ENCODE peak calls at places on chromosomes 5 and 9, in nine cellular contexts. R is HCT116, P is AG09319, K is IMR-90, N is OCI-LY7, J is fibroblast of the aortic adventitia, Y is breast epithelium, F is psoas muscle, V is brain microvascular endothelial cell. A is an unnamed sample.

GRCh38 chr9:36149197-36149596 is 12.7 kb downstream of the GLIPR2 start:
- DNase-seq in R (no peak), N (no peak), P (no peak), F (peak), K (peak), J (peak), Y (no peak), V (peak), A (peak)

GRCh38 chr9:104093162-104093561 is 947 bp upstream of the SMC2 start:
- DNase-seq in K (peak), F (no peak), J (peak), P (no peak), V (peak), R (no peak), Y (no peak), N (peak), A (no peak)

GRCh38 chr9:18855636-18856035 is 177.4 kb downstream of the SAXO1 start:
- DNase-seq in V (no peak), K (no peak), R (no peak), J (peak), F (no peak), P (no peak), Y (no peak), N (no peak), A (no peak)

GRCh38 chr9:69027355-69028097 is 8.0 kb upstream of the FXN start:
- DNase-seq in K (peak), Y (no peak), V (peak), P (no peak), N (peak), R (peak), J (peak), F (no peak), A (no peak)

GRCh38 chr5:138315751-138316278 is 15.8 kb downstream of the CDC25C start:
- DNase-seq in V (no peak), K (no peak), P (no peak), Y (no peak), J (no peak), N (no peak), F (no peak), R (no peak), A (no peak)

GRCh38 chr5:174533771-174534221 is 190.6 kb upstream of the MSX2 start:
- DNase-seq in K (peak), V (peak), R (peak), Y (no peak), F (no peak), J (peak), P (peak), N (no peak), A (no peak)

GRCh38 chr5:17305964-17306725 is 88.7 kb downstream of the BASP1 start:
- DNase-seq in N (no peak), R (no peak), K (peak), Y (peak), P (no peak), J (peak), V (peak), F (no peak), A (no peak)

GRCh38 chr5:109034276-109034675 is 286.6 kb downstream of the FER start:
- DNase-seq in P (no peak), N (no peak), F (no peak), K (no peak), J (no peak), V (no peak), R (no peak), Y (no peak), A (no peak)

GRCh38 chr5:96280946-96281393 is 152.1 kb downstream of the PCSK1 start:
- DNase-seq in F (no peak), V (no peak), J (peak), K (no peak), P (no peak), Y (no peak), R (no peak), N (no peak), A (no peak)

GRCh38 chr5:122300374-122300773 is 11.7 kb upstream of the SNCAIP start:
- DNase-seq in J (no peak), Y (no peak), K (no peak), F (no peak), V (no peak), P (no peak), N (peak), R (no peak), A (no peak)

GRCh38 chr9:16964228-16964627 is 93.8 kb upstream of the BNC2 start:
- DNase-seq in Y (no peak), F (no peak), P (peak), R (peak), N (no peak), J (peak), V (peak), K (peak), A (no peak)

GRCh38 chr9:95725045-95725444 is 150.4 kb upstream of the ERCC6L2 start:
- DNase-seq in P (no peak), R (no peak), N (no peak), F (no peak), K (no peak), Y (no peak), V (no peak), J (no peak), A (no peak)

GRCh38 chr9:128062856-128063831 is 4.0 kb downstream of the NAIF1 start:
- DNase-seq in J (no peak), Y (no peak), V (no peak), N (no peak), P (no peak), K (no peak), F (no peak), R (no peak), A (no peak)

GRCh38 chr5:164191240-164191639 is 685.8 kb downstream of the MAT2B start:
- DNase-seq in V (no peak), J (peak), Y (no peak), F (no peak), R (no peak), P (no peak), K (peak), N (no peak), A (no peak)

GRCh38 chr9:120921751-120922181 is 4.8 kb downstream of the TRAF1 start:
- DNase-seq in N (peak), R (no peak), K (no peak), P (no peak), J (peak), F (no peak), V (no peak), Y (no peak), A (no peak)

GRCh38 chr9:85332487-85332886 is 409.3 kb downstream of the AGTPBP1 start:
- DNase-seq in P (no peak), Y (no peak), J (no peak), V (no peak), F (no peak), R (peak), K (no peak), N (peak), A (no peak)

GRCh38 chr9:26746357-26747072 is 146.1 kb downstream of the CAAP1 start:
- DNase-seq in N (no peak), P (no peak), K (peak), F (no peak), V (peak), R (peak), J (peak), Y (no peak), A (no peak)

GRCh38 chr9:13717356-13718057 is 438.0 kb upstream of the MPDZ start:
- DNase-seq in J (peak), K (peak), V (peak), P (no peak), F (no peak), Y (no peak), N (no peak), R (no peak), A (no peak)

GRCh38 chr9:80400624-80401230 is 829.0 kb downstream of the TLE4 start:
- DNase-seq in J (no peak), R (no peak), N (no peak), P (no peak), F (no peak), K (no peak), V (no peak), Y (no peak), A (no peak)

GRCh38 chr5:87122171-87122977 is 145.3 kb upstream of the RASA1 start:
- DNase-seq in N (no peak), P (no peak), R (no peak), K (no peak), J (no peak), Y (no peak), V (no peak), F (no peak), A (no peak)

GRCh38 chr9:111661802-111662491 is 542 bp downstream of the GNG10 start:
- DNase-seq in F (peak), R (no peak), P (no peak), K (peak), V (no peak), Y (no peak), N (peak), J (peak), A (no peak)

GRCh38 chr9:80090317-80090716 is 518.6 kb downstream of the TLE4 start:
- DNase-seq in P (no peak), R (no peak), Y (no peak), F (no peak), V (no peak), N (no peak), J (no peak), K (no peak), A (no peak)

GRCh38 chr5:140114341-140115185 is 654 bp downstream of the PURA start:
- DNase-seq in K (peak), V (peak), P (no peak), F (peak), J (peak), Y (peak), N (peak), R (no peak), A (peak)

GRCh38 chr5:65856520-65856919 is 69.9 kb upstream of the ERBIN start:
- DNase-seq in N (no peak), V (no peak), J (no peak), Y (no peak), K (no peak), P (no peak), F (no peak), R (no peak), A (no peak)

GRCh38 chr5:91182763-91183162 is 200.4 kb downstream of the ARRDC3 start:
- DNase-seq in F (peak), J (peak), Y (no peak), R (no peak), P (no peak), K (no peak), N (peak), V (no peak), A (no peak)

GRCh38 chr5:172477466-172477865 is 23.1 kb upstream of the SH3PXD2B start:
- DNase-seq in F (no peak), V (no peak), J (peak), P (no peak), R (no peak), N (no peak), Y (no peak), K (no peak), A (no peak)

GRCh38 chr9:93683331-93684134 is 107.1 kb downstream of the PHF2 start:
- DNase-seq in J (no peak), V (no peak), F (no peak), R (no peak), N (no peak), K (no peak), Y (peak), P (no peak), A (no peak)

GRCh38 chr5:169798906-169799660 is 162.0 kb downstream of the DOCK2 start:
- DNase-seq in F (no peak), P (no peak), R (no peak), Y (no peak), V (no peak), K (no peak), N (no peak), J (no peak), A (no peak)

GRCh38 chr9:86096382-86096781 is 3.0 kb downstream of the GOLM1 start:
- DNase-seq in K (peak), Y (no peak), R (no peak), N (no peak), F (no peak), J (peak), P (no peak), V (peak), A (no peak)

GRCh38 chr9:136009516-136009915 is 48.3 kb upstream of the UBAC1 start:
- DNase-seq in V (no peak), F (peak), N (no peak), Y (no peak), K (no peak), P (no peak), R (no peak), J (no peak), A (no peak)

GRCh38 chr9:128550770-128551651 is 1.4 kb upstream of the SPTAN1 start:
- DNase-seq in F (peak), P (no peak), J (peak), N (no peak), V (no peak), Y (no peak), R (no peak), K (peak), A (no peak)

GRCh38 chr5:96527826-96528225 is 94.8 kb upstream of the PCSK1 start:
- DNase-seq in Y (no peak), N (no peak), R (no peak), J (no peak), K (no peak), F (no peak), P (no peak), V (no peak), A (no peak)

GRCh38 chr9:99431103-99431502 is 209.0 kb downstream of the SEC61B start:
- DNase-seq in N (no peak), F (no peak), J (peak), R (no peak), K (peak), P (no peak), Y (no peak), V (peak), A (no peak)

GRCh38 chr9:20884985-20885593 is 146.4 kb downstream of the HACD4 start:
- DNase-seq in K (peak), J (peak), N (peak), F (peak), P (peak), Y (peak), R (peak), V (peak), A (no peak)

GRCh38 chr9:90801507-90802289 is at the start of gene SYK:
- DNase-seq in R (no peak), F (peak), N (peak), Y (peak), V (no peak), P (no peak), K (no peak), J (no peak), A (no peak)

GRCh38 chr5:103469288-103470065 is 93.1 kb downstream of the NUDT12 start:
- DNase-seq in F (no peak), J (no peak), K (peak), P (no peak), V (no peak), R (no peak), N (no peak), Y (no peak), A (no peak)

GRCh38 chr5:122156724-122157325 is 27.5 kb downstream of the ZNF474 start:
- DNase-seq in Y (no peak), N (peak), J (peak), K (peak), F (no peak), V (peak), R (peak), P (no peak), A (no peak)

GRCh38 chr5:58366461-58366860 is 93.4 kb downstream of the PLK2 start:
- DNase-seq in J (peak), P (no peak), N (no peak), R (no peak), K (peak), F (no peak), V (peak), Y (no peak), A (no peak)

DNA sequence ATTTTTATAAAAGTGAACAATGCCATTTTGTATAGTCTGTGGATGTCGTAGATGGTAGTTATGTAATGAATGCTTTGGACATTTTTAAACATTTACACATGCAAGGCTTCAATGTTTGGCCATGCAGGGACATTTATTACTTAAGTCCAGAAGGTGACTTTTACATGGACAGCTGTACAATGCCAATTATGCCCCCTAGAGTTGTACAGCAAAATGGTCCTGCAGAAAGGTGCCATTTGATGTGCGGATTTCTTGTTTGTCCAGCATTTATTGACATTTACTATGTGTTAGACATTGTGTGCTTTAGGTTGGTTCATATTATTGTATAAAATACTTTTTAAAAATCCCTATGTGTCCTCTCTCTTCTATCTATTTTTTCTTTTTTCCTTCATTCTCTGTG is 22.5 kb upstream of the COMMD10 start:
- DNase-seq in K (no peak), V (no peak), F (no peak), P (no peak), N (no peak), Y (no peak), R (no peak), J (no peak), A (no peak)
- TF ChIP-seq CTCF in K (peak), V (no peak), F (no peak), P (no peak), N (peak), Y (no peak), R (peak), J (no peak), A (no peak)

GRCh38 chr9:72364679-72365524 is at the start of gene ZFAND5:
- DNase-seq in R (peak), V (peak), F (peak), N (peak), Y (peak), K (peak), P (peak), J (peak), A (peak)
- TF ChIP-seq CTCF in R (no peak), V (no peak), F (no peak), N (no peak), Y (peak), K (peak), P (no peak), J (no peak), A (no peak)

GRCh38 chr5:149764086-149764485 is 34.0 kb downstream of the PPARGC1B start:
- DNase-seq in P (no peak), V (no peak), F (no peak), N (no peak), J (no peak), Y (no peak), R (no peak), K (no peak), A (no peak)

GRCh38 chr5:149767278-149767550 is 37.1 kb downstream of the PPARGC1B start:
- DNase-seq in V (no peak), Y (no peak), N (no peak), J (no peak), K (no peak), R (no peak), F (no peak), P (no peak), A (no peak)

GRCh38 chr5:149766460-149767277 is 36.6 kb downstream of the PPARGC1B start:
- DNase-seq in F (no peak), V (no peak), N (no peak), P (no peak), J (no peak), K (no peak), Y (no peak), R (no peak), A (no peak)

GRCh38 chr5:149762958-149763630 is 33.0 kb downstream of the PPARGC1B start:
- DNase-seq in K (no peak), F (no peak), J (no peak), P (no peak), R (no peak), N (no peak), V (no peak), Y (no peak), A (no peak)

DNA sequence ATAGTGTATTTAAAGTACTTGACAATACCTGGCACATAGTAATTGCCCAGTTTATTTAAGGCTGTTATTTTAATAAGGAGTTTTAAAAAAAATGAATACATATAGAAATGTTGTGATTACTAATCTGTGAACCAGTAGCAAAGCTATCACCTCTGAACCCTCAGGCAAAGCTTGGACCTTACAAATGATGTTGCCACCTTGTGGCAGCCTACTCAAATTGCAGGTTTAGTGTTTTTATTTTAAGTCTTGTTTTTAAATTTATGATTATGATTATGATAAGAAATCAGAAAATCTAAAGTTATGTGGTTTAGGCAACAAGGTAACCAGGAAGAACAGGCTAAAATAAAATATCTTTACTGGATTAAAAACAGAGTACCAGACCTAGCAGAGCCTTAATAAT is 35.8 kb downstream of the PPARGC1B start:
- DNase-seq in F (no peak), K (no peak), J (no peak), V (no peak), R (peak), P (no peak), N (peak), Y (no peak), A (no peak)
- TF ChIP-seq CTCF in F (peak), K (peak), J (no peak), V (peak), R (peak), P (no peak), N (peak), Y (no peak), A (no peak)

DNA sequence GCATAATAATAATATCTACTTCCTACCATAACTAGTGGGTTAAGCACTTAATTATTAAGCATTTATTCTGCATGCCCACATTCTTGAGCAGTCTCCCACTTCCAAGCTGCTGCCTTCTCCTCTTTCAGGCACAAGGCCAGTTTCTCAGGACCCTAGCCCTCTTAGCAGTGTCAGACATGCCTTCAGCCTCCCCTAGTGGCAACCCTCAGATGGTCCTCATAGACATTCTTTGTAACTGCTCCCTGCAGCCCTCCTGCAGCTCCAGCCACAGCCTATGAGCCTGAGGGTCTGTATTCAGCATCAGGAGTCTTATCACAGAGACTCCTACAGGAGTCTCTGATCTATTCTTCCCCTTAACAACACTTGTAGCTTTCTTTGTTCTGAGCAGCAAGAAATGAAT is 3.8 kb downstream of the IL9 start:
- DNase-seq in Y (no peak), J (no peak), P (no peak), N (peak), K (no peak), F (no peak), V (no peak), R (no peak), A (no peak)
- TF ChIP-seq CTCF in Y (no peak), J (peak), P (peak), N (peak), K (no peak), F (no peak), V (peak), R (peak), A (no peak)

GRCh38 chr5:83385812-83386211 is 85.7 kb upstream of the VCAN start:
- DNase-seq in J (no peak), K (no peak), P (no peak), Y (no peak), V (no peak), F (no peak), N (no peak), R (no peak), A (no peak)
- TF ChIP-seq CTCF in J (no peak), K (no peak), P (no peak), Y (no peak), V (no peak), F (no peak), N (no peak), R (peak), A (no peak)

GRCh38 chr5:146662229-146662628 is 146.2 kb upstream of the GPR151 start:
- DNase-seq in F (no peak), K (no peak), N (peak), J (peak), P (no peak), Y (no peak), R (peak), V (peak), A (no peak)

GRCh38 chr5:146671561-146671960 is 155.6 kb upstream of the GPR151 start:
- DNase-seq in K (no peak), N (no peak), F (no peak), R (no peak), P (no peak), V (no peak), J (no peak), Y (no peak), A (no peak)

GRCh38 chr5:146667633-146668032 is 151.6 kb upstream of the GPR151 start:
- DNase-seq in N (no peak), P (no peak), F (no peak), K (peak), V (peak), R (no peak), Y (no peak), J (peak), A (no peak)
- TF ChIP-seq CTCF in N (no peak), P (no peak), F (no peak), K (no peak), V (no peak), R (no peak), Y (no peak), J (no peak), A (no peak)

GRCh38 chr9:12698986-12699385 is 5.8 kb downstream of the TYRP1 start:
- DNase-seq in N (no peak), R (no peak), Y (no peak), F (no peak), K (no peak), J (no peak), V (no peak), P (no peak), A (no peak)

GRCh38 chr9:12705738-12706391 is 12.7 kb downstream of the TYRP1 start:
- DNase-seq in K (no peak), R (no peak), V (no peak), F (no peak), Y (no peak), N (no peak), P (no peak), J (no peak), A (no peak)

GRCh38 chr9:12699529-12699928 is 6.3 kb downstream of the TYRP1 start:
- DNase-seq in F (no peak), K (peak), Y (no peak), R (no peak), J (peak), V (no peak), P (no peak), N (no peak), A (no peak)

GRCh38 chr9:12703996-12704395 is 10.8 kb downstream of the TYRP1 start:
- DNase-seq in F (no peak), K (peak), R (no peak), J (no peak), Y (no peak), N (no peak), P (no peak), V (no peak), A (no peak)

GRCh38 chr9:12702160-12702758 is 9.1 kb downstream of the TYRP1 start:
- DNase-seq in J (peak), F (peak), N (no peak), P (peak), Y (peak), V (peak), K (peak), R (peak), A (peak)
- TF ChIP-seq CTCF in J (peak), F (peak), N (no peak), P (peak), Y (peak), V (peak), K (peak), R (peak), A (no peak)